ENCODE peak calls at places on chromosomes 1 and 21, in six cellular contexts. H is NCI-H1694; M is GM12865; Z is activated naive CD8-positive, alpha-beta T cell treated with anti-CD3 and anti-CD28 coated beads, Interleukin-2, amount 50 U/mL, for 24 hours; O is HS-27A; Y is glomerular endothelial cell. D is an unnamed sample.

GRCh38 chr1:169914534-169914933 is 20.8 kb upstream of the SCYL3 start:
- DNase-seq in H (no peak), M (no peak), Z (no peak), O (no peak), Y (no peak), D (no peak)

GRCh38 chr1:54069792-54070548 is 16.6 kb downstream of the TCEANC2 start:
- DNase-seq in H (peak; percentile 91), M (peak; percentile 48), Z (no peak), O (no peak), Y (no peak), D (peak; percentile 94)

GRCh38 chr1:236334893-236335545 is 53.3 kb upstream of the ERO1B start:
- DNase-seq in H (no peak), M (no peak), Z (no peak), O (no peak), Y (no peak), D (no peak)

GRCh38 chr1:205285391-205286101 is 36.0 kb downstream of the NUAK2 start:
- DNase-seq in H (no peak), M (peak; percentile 91), Z (peak; percentile 63), O (no peak), Y (no peak), D (no peak)

GRCh38 chr1:24435782-24436365 is 20.3 kb downstream of the NIPAL3 start:
- DNase-seq in H (no peak), M (no peak), Z (no peak), O (no peak), Y (no peak), D (no peak)

GRCh38 chr21:40618216-40618615 is 228.7 kb downstream of the DSCAM start:
- DNase-seq in H (peak; percentile 15), M (no peak), Z (no peak), O (no peak), Y (no peak), D (no peak)

GRCh38 chr1:231949277-231950122 is 322.9 kb downstream of the DISC1 start:
- DNase-seq in H (no peak), M (no peak), Z (no peak), O (no peak), Y (no peak), D (no peak)

GRCh38 chr21:42063206-42063577 is 7.9 kb upstream of the UMODL1 start:
- DNase-seq in H (no peak), M (peak; percentile 74), Z (peak; percentile 14), O (no peak), Y (no peak), D (no peak)

GRCh38 chr1:86515597-86515996 is 31.3 kb upstream of the CLCA4 start:
- DNase-seq in H (no peak), M (peak; percentile 18), Z (no peak), O (no peak), Y (no peak), D (no peak)

GRCh38 chr1:202434059-202434458 is 85.6 kb downstream of the PPP1R12B start:
- DNase-seq in H (no peak), M (no peak), Z (no peak), O (no peak), Y (no peak), D (no peak)

GRCh38 chr1:231866392-231867331 is 240.1 kb downstream of the DISC1 start:
- DNase-seq in H (peak; percentile 60), M (peak; percentile 49), Z (peak; percentile 59), O (peak; percentile 24), Y (peak; percentile 34), D (peak; percentile 44)

GRCh38 chr1:144101397-144102050 is 129.7 kb upstream of the FAM72C start:
- DNase-seq in H (no peak), M (no peak), Z (no peak), O (no peak), Y (no peak), D (no peak)

GRCh38 chr1:91273875-91274274 is 130.8 kb downstream of the HFM1 start:
- DNase-seq in H (no peak), M (no peak), Z (no peak), O (no peak), Y (peak; percentile 69), D (no peak)

GRCh38 chr21:44846485-44847260 is 26.8 kb downstream of the PTTG1IP start:
- DNase-seq in H (no peak), M (peak; percentile 31), Z (peak; percentile 50), O (no peak), Y (no peak), D (no peak)